ENCODE peak calls at places on chromosomes 16 and 17, in four cellular contexts. H is neural progenitor cell, O is PC-3, F is iPS DF 6.9. Q is an unnamed sample.

GRCh38 chr16:81277681-81278080 is 37.1 kb upstream of the GAN start:
- DNase-seq in O (peak; percentile 75), F (no peak), H (no peak), Q (no peak)

GRCh38 chr17:39979865-39980401 is 674 bp upstream of the PSMD3 start:
- DNase-seq in F (no peak), H (peak; percentile 67), O (no peak), Q (no peak)

GRCh38 chr16:2726923-2727322 is 6.9 kb upstream of the PRSS27 start:
- DNase-seq in F (no peak), H (no peak), O (no peak), Q (no peak)

GRCh38 chr17:28381141-28381825 is 9.8 kb downstream of the SARM1 start:
- DNase-seq in O (no peak), F (no peak), H (peak; percentile 89), Q (no peak)

GRCh38 chr16:69260506-69260905 is 50.6 kb upstream of the VPS4A start:
- DNase-seq in H (no peak), F (no peak), O (no peak), Q (no peak)

GRCh38 chr16:71635632-71636031 is 9.6 kb downstream of the MARVELD3 start:
- DNase-seq in H (no peak), F (no peak), O (no peak), Q (no peak)

GRCh38 chr16:14669776-14670175 is 24.3 kb downstream of the PLA2G10 start:
- DNase-seq in H (no peak), O (peak; percentile 39), F (no peak), Q (no peak)

GRCh38 chr17:71548540-71549190 is 572.2 kb upstream of the SOX9 start:
- DNase-seq in F (no peak), H (no peak), O (peak; percentile 49), Q (no peak)

GRCh38 chr16:67967956-67968439 is 439 bp downstream of the SLC12A4 start:
- DNase-seq in F (no peak), H (peak; percentile 65), O (peak; percentile 18), Q (no peak)

GRCh38 chr17:1919206-1919605 is 89.4 kb downstream of the RPA1 start:
- DNase-seq in H (peak; percentile 67), F (no peak), O (no peak), Q (no peak)

GRCh38 chr17:40637931-40638330 is 9.7 kb downstream of the SMARCE1 start:
- DNase-seq in H (no peak), O (no peak), F (no peak), Q (no peak)

GRCh38 chr16:82783933-82784566 is 157.3 kb downstream of the CDH13 start:
- DNase-seq in F (no peak), O (no peak), H (no peak), Q (no peak)

GRCh38 chr17:39596543-39597267 is 11.0 kb downstream of the NEUROD2 start:
- DNase-seq in O (no peak), H (no peak), F (no peak), Q (no peak)

GRCh38 chr17:21676281-21677111 is 15.8 kb upstream of the KCNJ18 start:
- DNase-seq in F (no peak), H (no peak), O (no peak), Q (peak; percentile 62)

GRCh38 chr17:62671553-62671952 is 44.1 kb downstream of the MRC2 start:
- DNase-seq in H (no peak), O (no peak), F (no peak), Q (no peak)

GRCh38 chr16:85847036-85847435 is 47.5 kb downstream of the COX4I1 start:
- DNase-seq in F (no peak), O (no peak), H (no peak), Q (peak; percentile 28)

GRCh38 chr16:11494029-11494428 is 92.7 kb downstream of the LITAF start:
- DNase-seq in O (no peak), H (no peak), F (no peak), Q (no peak)

GRCh38 chr17:79915850-79916430 is 76.7 kb upstream of the CBX4 start:
- DNase-seq in H (peak; percentile 63), O (peak; percentile 80), F (no peak), Q (no peak)

GRCh38 chr16:53878216-53878615 is 174.3 kb downstream of the FTO start:
- DNase-seq in F (no peak), O (no peak), H (no peak), Q (no peak)

GRCh38 chr17:13931752-13932477 is 137.4 kb upstream of the COX10 start:
- DNase-seq in O (peak; percentile 28), F (no peak), H (no peak), Q (peak; percentile 83)

GRCh38 chr16:81550412-81550768 is 105.8 kb downstream of the CMIP start:
- DNase-seq in F (no peak), H (no peak), O (no peak), Q (no peak)

GRCh38 chr16:22855231-22855630 is 41.3 kb downstream of the HS3ST2 start:
- DNase-seq in O (no peak), F (no peak), H (no peak), Q (no peak)

GRCh38 chr17:79872762-79873161 is 33.5 kb upstream of the CBX4 start:
- DNase-seq in F (no peak), H (no peak), O (no peak), Q (no peak)

GRCh38 chr16:17511340-17511739 is 40.6 kb upstream of the XYLT1 start:
- DNase-seq in F (no peak), O (no peak), H (no peak), Q (no peak)

GRCh38 chr17:66467766-66468165 is 165.4 kb downstream of the PRKCA start:
- DNase-seq in O (no peak), F (no peak), H (no peak), Q (no peak)

GRCh38 chr17:21119247-21119944 is 7.4 kb upstream of the DHRS7B start:
- DNase-seq in O (peak; percentile 80), F (no peak), H (peak; percentile 73), Q (peak; percentile 16)

GRCh38 chr17:46894024-46894423 is 28.9 kb upstream of the GOSR2 start:
- DNase-seq in F (no peak), H (no peak), O (no peak), Q (no peak)

GRCh38 chr16:83171396-83171795 is 544.6 kb downstream of the CDH13 start:
- DNase-seq in F (no peak), O (no peak), H (no peak), Q (no peak)

GRCh38 chr16:56231-56927 is 2.8 kb downstream of the SNRNP25 start:
- DNase-seq in O (no peak), F (no peak), H (no peak), Q (no peak)

GRCh38 chr16:50273888-50274770 is 7.8 kb downstream of the ADCY7 start:
- DNase-seq in F (no peak), H (no peak), O (no peak), Q (no peak)

GRCh38 chr17:2239882-2240430 is 63.6 kb downstream of the SMG6 start:
- DNase-seq in O (peak; percentile 81), H (no peak), F (no peak), Q (peak; percentile 80)

GRCh38 chr17:63189082-63189481 is 223.0 kb downstream of the TANC2 start:
- DNase-seq in F (no peak), O (peak; percentile 66), H (no peak), Q (no peak)

GRCh38 chr16:57756424-57757325 is 21.1 kb downstream of the KATNB1 start:
- DNase-seq in O (no peak), H (no peak), F (no peak), Q (no peak)

GRCh38 chr16:88804552-88805339 is 1.2 kb downstream of the CDT1 start:
- DNase-seq in F (no peak), O (peak; percentile 39), H (no peak), Q (no peak)

GRCh38 chr16:79169239-79169638 is 431.3 kb downstream of the MAF start:
- DNase-seq in F (peak; percentile 68), H (peak; percentile 77), O (no peak), Q (no peak)

GRCh38 chr17:18260332-18261145 is at the start of gene MIEF2:
- DNase-seq in H (peak; percentile 97), O (peak; percentile 98), F (peak; percentile 92), Q (peak; percentile 97)

GRCh38 chr16:82294874-82295273 is 124.8 kb upstream of the MPHOSPH6 start:
- DNase-seq in H (no peak), O (no peak), F (no peak), Q (no peak)

GRCh38 chr16:68644715-68645493 is at the start of gene CDH3:
- DNase-seq in O (peak; percentile 71), H (peak; percentile 78), F (no peak), Q (no peak)

GRCh38 chr17:4008082-4008435 is 43.8 kb upstream of the ATP2A3 start:
- DNase-seq in F (no peak), H (no peak), O (no peak), Q (no peak)
- H3K4me1 ChIP-seq in F (peaks cover 8% of the 10 kb centered on the region), H (no peaks in the 10 kb centered on the region), O (no peaks in the 10 kb centered on the region), Q (peaks cover 4% of the 10 kb centered on the region)

DNA sequence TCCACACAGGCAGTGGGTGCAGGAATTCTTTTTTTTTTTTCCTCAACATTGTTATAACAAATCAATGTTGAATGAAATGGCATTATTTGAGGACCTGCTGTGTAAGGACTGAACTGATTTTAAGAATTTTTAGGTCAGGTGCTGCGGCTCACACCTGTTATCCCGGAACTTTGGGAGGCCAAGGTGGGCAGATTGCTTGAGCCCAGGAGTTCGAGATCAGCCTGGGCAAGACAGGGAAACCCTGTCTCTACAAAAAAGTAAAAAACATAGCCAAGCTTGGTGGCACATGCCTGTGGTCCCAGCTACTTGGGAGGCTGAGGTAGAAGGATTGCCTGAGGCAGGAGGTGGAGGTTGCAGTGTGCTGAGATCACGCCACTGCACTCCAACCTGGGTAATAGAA is 12.4 kb downstream of the MPRIP start:
- DNase-seq in F (no peak), H (no peak), O (no peak), Q (no peak)
- H3K4me1 ChIP-seq in F (no peaks in the 10 kb centered on the region), H (peaks cover 4% of the 10 kb centered on the region), O (peaks cover 33% of the 10 kb centered on the region), Q (peaks cover 43% of the 10 kb centered on the region)

GRCh38 chr17:72575542-72576233 is 454.9 kb downstream of the SOX9 start:
- DNase-seq in F (no peak), H (peak; percentile 21), O (no peak), Q (no peak)
- H3K4me1 ChIP-seq in F (peaks cover 8% of the 10 kb centered on the region), H (peaks cover 37% of the 10 kb centered on the region), O (peaks cover 13% of the 10 kb centered on the region), Q (no peaks in the 10 kb centered on the region)

DNA sequence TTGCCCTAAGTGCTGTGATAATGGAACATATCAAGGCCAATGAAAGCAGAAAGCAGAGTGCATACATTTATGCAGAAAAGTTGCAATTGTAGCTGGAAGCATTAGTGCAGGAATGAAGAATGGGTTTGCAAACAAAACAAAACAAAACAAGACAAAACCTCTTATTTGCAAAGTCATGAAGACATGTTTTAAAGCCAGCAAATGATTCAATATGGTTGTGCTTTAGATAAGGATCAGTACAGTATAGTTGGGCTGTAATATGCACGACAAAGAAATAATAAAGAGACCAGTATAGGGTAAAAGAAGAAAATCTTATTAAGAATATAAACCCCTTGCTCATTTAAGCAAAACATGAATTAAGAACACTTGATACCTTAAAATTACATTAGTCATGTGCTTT is 398.1 kb downstream of the KIF2B start:
- DNase-seq in H (no peak), F (no peak), O (no peak), Q (no peak)
- H3K4me1 ChIP-seq in H (no peaks in the 10 kb centered on the region), F (no peaks in the 10 kb centered on the region), O (no peaks in the 10 kb centered on the region), Q (no peaks in the 10 kb centered on the region)